ENCODE peak calls at places on chromosomes 6 and 20, in six cellular contexts. K, M, F, V, D and Q are unnamed samples.

GRCh38 chr6:89058627-89059026 is 21.9 kb upstream of the PNRC1 start:
- ATAC-seq in K (no peak), M (no peak), F (no peak), V (no peak), D (no peak), Q (no peak)

GRCh38 chr20:16505894-16506293 is 67.4 kb downstream of the KIF16B start:
- ATAC-seq in K (no peak), M (no peak), F (no peak), V (no peak), D (no peak), Q (no peak)

GRCh38 chr20:56978475-56978874 is 288.0 kb downstream of the BMP7 start:
- ATAC-seq in K (no peak), M (no peak), F (no peak), V (no peak), D (no peak), Q (no peak)

GRCh38 chr6:36865835-36866234 is 8.8 kb downstream of the PPIL1 start:
- ATAC-seq in K (no peak), M (no peak), F (no peak), V (no peak), D (no peak), Q (no peak)

GRCh38 chr6:106829451-106829850 is 145.1 kb downstream of the CD24 start:
- ATAC-seq in K (no peak), M (no peak), F (peak; percentile 89), V (no peak), D (no peak), Q (no peak)

GRCh38 chr20:11350126-11351005 is 567.3 kb upstream of the BTBD3 start:
- ATAC-seq in K (no peak), M (no peak), F (no peak), V (no peak), D (no peak), Q (peak; percentile 79)

GRCh38 chr20:472889-473292 is 10.6 kb upstream of the TBC1D20 start:
- ATAC-seq in K (peak; percentile 54), M (no peak), F (no peak), V (no peak), D (peak; percentile 34), Q (no peak)

GRCh38 chr6:113526553-113526952 is 330.6 kb upstream of the MARCKS start:
- ATAC-seq in K (no peak), M (no peak), F (no peak), V (no peak), D (no peak), Q (no peak)

GRCh38 chr20:56835829-56836228 is 206.7 kb downstream of the TFAP2C start:
- ATAC-seq in K (no peak), M (no peak), F (no peak), V (no peak), D (no peak), Q (no peak)

GRCh38 chr6:5152417-5152816 is 67.3 kb downstream of the PPP1R3G start:
- ATAC-seq in K (no peak), M (no peak), F (no peak), V (no peak), D (no peak), Q (no peak)

GRCh38 chr20:1538655-1539054 is 18.9 kb downstream of the SIRPD start:
- ATAC-seq in K (no peak), M (no peak), F (no peak), V (no peak), D (no peak), Q (no peak)

GRCh38 chr6:17923401-17923863 is 64.0 kb downstream of the KIF13A start:
- ATAC-seq in K (no peak), M (no peak), F (no peak), V (no peak), D (no peak), Q (no peak)

GRCh38 chr6:5206920-5207561 is 53.7 kb downstream of the LYRM4 start:
- ATAC-seq in K (no peak), M (no peak), F (no peak), V (no peak), D (no peak), Q (no peak)

GRCh38 chr6:43797919-43798318 is 27.9 kb downstream of the VEGFA start:
- ATAC-seq in K (no peak), M (no peak), F (no peak), V (no peak), D (no peak), Q (no peak)

GRCh38 chr6:22087960-22088716 is 208.7 kb downstream of the PRL start:
- ATAC-seq in K (no peak), M (no peak), F (peak; percentile 77), V (peak; percentile 52), D (no peak), Q (no peak)

GRCh38 chr6:30787954-30788353 is 43.6 kb upstream of the IER3 start:
- ATAC-seq in K (no peak), M (no peak), F (no peak), V (peak; percentile 51), D (peak; percentile 88), Q (peak; percentile 59)

GRCh38 chr6:112833546-112834215 is 486.6 kb downstream of the RFPL4B start:
- ATAC-seq in K (no peak), M (no peak), F (no peak), V (no peak), D (no peak), Q (no peak)

GRCh38 chr20:725491-725890 is 42.8 kb downstream of the SLC52A3 start:
- ATAC-seq in K (no peak), M (no peak), F (no peak), V (no peak), D (no peak), Q (no peak)

GRCh38 chr20:62382306-62383198 is 4.4 kb upstream of the RPS21 start:
- ATAC-seq in K (peak; percentile 78), M (peak; percentile 88), F (peak; percentile 87), V (peak; percentile 86), D (peak; percentile 88), Q (peak; percentile 67)

GRCh38 chr6:39062014-39062740 is 13.6 kb downstream of the GLP1R start:
- ATAC-seq in K (no peak), M (no peak), F (no peak), V (no peak), D (no peak), Q (no peak)

GRCh38 chr20:47456041-47456537 is 45.6 kb upstream of the NCOA3 start:
- ATAC-seq in K (no peak), M (no peak), F (no peak), V (no peak), D (no peak), Q (no peak)

GRCh38 chr6:95578106-95578410 is 723 bp downstream of the MANEA start:
- ATAC-seq in K (peak; percentile 36), M (no peak), F (peak; percentile 14), V (peak; percentile 34), D (peak; percentile 63), Q (no peak)

GRCh38 chr20:60638430-60639098 is 613.5 kb upstream of the CDH4 start:
- ATAC-seq in K (no peak), M (no peak), F (no peak), V (no peak), D (no peak), Q (no peak)

GRCh38 chr6:46407246-46407645 is 84.0 kb downstream of the RCAN2 start:
- ATAC-seq in K (no peak), M (no peak), F (no peak), V (no peak), D (no peak), Q (peak; percentile 5)

GRCh38 chr6:12065321-12066140 is 53.4 kb downstream of the HIVEP1 start:
- ATAC-seq in K (no peak), M (peak; percentile 71), F (peak; percentile 92), V (peak; percentile 65), D (no peak), Q (no peak)

GRCh38 chr6:132544826-132545225 is 6.7 kb downstream of the TAAR9 start:
- ATAC-seq in K (no peak), M (no peak), F (no peak), V (no peak), D (no peak), Q (no peak)
- TF ChIP-seq EP300 in K (no peak), M (no peak), F (no peak), V (no peak), D (no peak), Q (no peak)

DNA sequence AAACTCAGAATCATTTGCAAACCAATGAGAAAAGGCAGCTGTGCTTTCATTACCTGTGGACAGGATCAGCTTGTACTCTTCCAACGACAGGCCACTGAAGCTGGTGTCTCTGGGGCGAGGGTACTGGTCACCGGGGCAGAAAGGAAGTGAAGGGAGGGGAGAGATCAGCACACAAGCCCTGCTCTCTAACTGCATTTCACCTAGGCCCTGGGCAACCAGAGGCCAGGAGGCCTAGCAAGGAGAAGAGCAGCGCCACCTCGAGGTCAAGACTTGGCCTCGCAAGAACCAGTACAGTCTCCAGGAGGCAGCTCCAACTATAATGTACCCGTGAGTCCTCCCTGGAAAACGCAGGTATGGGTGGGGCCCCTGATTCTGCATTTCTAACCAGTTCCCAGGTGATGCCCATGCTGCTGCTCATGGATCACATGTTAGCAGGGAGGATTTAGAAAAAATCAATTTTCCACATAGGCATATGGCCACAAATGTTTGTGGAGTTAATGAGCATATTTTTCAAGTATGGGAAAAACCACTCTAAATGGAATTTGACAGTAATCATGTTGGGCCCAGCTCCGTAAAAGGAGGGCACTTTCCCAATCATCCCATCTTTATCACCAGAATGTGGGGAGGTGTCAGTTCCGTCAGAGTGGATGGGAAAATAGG is 11.0 kb downstream of the UQCC2 start:
- ATAC-seq in K (peak; percentile 82), M (peak; percentile 69), F (peak; percentile 96), V (peak; percentile 94), D (peak; percentile 68), Q (no peak)
- TF ChIP-seq EP300 in K (no peak), M (no peak), F (no peak), V (no peak), D (no peak), Q (no peak)

GRCh38 chr6:6870914-6871313 is 236.8 kb upstream of the RREB1 start:
- ATAC-seq in K (no peak), M (no peak), F (no peak), V (no peak), D (no peak), Q (no peak)
- TF ChIP-seq EP300 in K (no peak), M (no peak), F (no peak), V (no peak), D (no peak), Q (no peak)

DNA sequence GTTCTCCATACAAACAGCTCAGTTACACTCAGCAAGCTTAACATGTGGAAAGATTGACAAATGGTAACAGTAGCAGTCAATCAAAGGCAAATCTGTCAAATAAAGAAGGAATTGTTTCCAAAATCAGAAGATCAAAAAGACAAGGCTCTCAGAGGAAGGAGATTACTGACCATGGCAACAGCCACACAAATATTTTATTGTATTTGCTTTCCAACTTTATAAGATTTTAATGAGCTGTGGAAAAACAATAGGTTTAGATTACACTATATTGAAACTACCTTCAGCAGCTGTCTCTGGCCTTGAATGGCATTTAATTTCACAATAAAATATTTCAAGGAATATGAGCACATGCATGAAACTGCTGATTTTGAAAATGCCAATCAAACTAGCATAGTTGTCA is 1143.9 kb upstream of the GJE1 start:
- ATAC-seq in K (no peak), M (no peak), F (no peak), V (no peak), D (no peak), Q (no peak)
- TF ChIP-seq EP300 in K (no peak), M (no peak), F (no peak), V (no peak), D (no peak), Q (no peak)

DNA sequence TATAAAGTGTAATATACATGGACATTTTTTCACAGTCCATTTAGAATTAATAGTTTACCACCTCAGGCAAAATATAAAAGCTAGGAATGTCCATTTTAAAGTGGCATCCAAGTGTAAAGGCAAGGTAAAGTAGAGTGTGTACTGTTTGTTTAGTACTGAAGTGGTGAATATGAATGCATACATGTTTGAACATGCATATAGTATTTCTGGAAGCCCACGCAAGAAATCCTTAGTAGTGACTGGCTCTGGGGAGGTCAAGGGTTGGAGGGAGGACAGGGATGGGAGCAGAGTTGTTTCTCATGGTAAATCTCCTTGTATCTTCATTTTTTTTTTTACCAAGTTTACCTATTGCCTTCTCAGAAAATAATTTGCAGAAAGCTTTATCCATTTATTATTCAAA is 129.2 kb downstream of the UNC5CL start:
- ATAC-seq in K (no peak), M (no peak), F (no peak), V (no peak), D (no peak), Q (no peak)
- TF ChIP-seq EP300 in K (no peak), M (no peak), F (no peak), V (no peak), D (no peak), Q (no peak)